ENCODE peak calls at places on chromosomes 3 and 15, in seven cellular contexts. One of them, this sample, is unnamed.

GRCh38 chr3:185820973-185821758 is 3.7 kb downstream of the IGF2BP2 start:
- DNase-seq in HepG2: peak
- DNase-seq in ovary: no peak
- DNase-seq in neural progenitor cell: peak
- DNase-seq in fibroblast of lung: peak
- DNase-seq in foreskin fibroblast: peak
- DNase-seq in astrocyte of the spinal cord: peak
- DNase-seq in this sample: no peak

GRCh38 chr3:42683875-42684593 is 1.3 kb upstream of the KLHL40 start:
- DNase-seq in HepG2: peak
- DNase-seq in ovary: no peak
- DNase-seq in neural progenitor cell: no peak
- DNase-seq in fibroblast of lung: peak
- DNase-seq in foreskin fibroblast: peak
- DNase-seq in astrocyte of the spinal cord: peak
- DNase-seq in this sample: no peak

GRCh38 chr3:130709671-130710070 is 37.0 kb downstream of the PIK3R4 start:
- DNase-seq in HepG2: no peak
- DNase-seq in ovary: no peak
- DNase-seq in neural progenitor cell: no peak
- DNase-seq in fibroblast of lung: no peak
- DNase-seq in foreskin fibroblast: peak
- DNase-seq in astrocyte of the spinal cord: no peak
- DNase-seq in this sample: no peak

GRCh38 chr15:31481157-31481556 is 154.5 kb downstream of the KLF13 start:
- DNase-seq in HepG2: no peak
- DNase-seq in ovary: no peak
- DNase-seq in neural progenitor cell: no peak
- DNase-seq in fibroblast of lung: no peak
- DNase-seq in foreskin fibroblast: no peak
- DNase-seq in astrocyte of the spinal cord: no peak
- DNase-seq in this sample: no peak

GRCh38 chr3:118884748-118885206 is 149.9 kb downstream of the IGSF11 start:
- DNase-seq in HepG2: peak
- DNase-seq in ovary: peak
- DNase-seq in neural progenitor cell: peak
- DNase-seq in fibroblast of lung: peak
- DNase-seq in foreskin fibroblast: peak
- DNase-seq in astrocyte of the spinal cord: peak
- DNase-seq in this sample: peak

GRCh38 chr3:13972679-13973379 is 93.0 kb upstream of the WNT7A start:
- DNase-seq in HepG2: no peak
- DNase-seq in ovary: no peak
- DNase-seq in neural progenitor cell: no peak
- DNase-seq in fibroblast of lung: no peak
- DNase-seq in foreskin fibroblast: no peak
- DNase-seq in astrocyte of the spinal cord: no peak
- DNase-seq in this sample: no peak

GRCh38 chr3:66053009-66053782 is 14.5 kb upstream of the MAGI1 start:
- DNase-seq in HepG2: no peak
- DNase-seq in ovary: peak
- DNase-seq in neural progenitor cell: no peak
- DNase-seq in fibroblast of lung: no peak
- DNase-seq in foreskin fibroblast: no peak
- DNase-seq in astrocyte of the spinal cord: no peak
- DNase-seq in this sample: no peak

GRCh38 chr3:138451595-138452162 is 17.3 kb downstream of the ESYT3 start:
- DNase-seq in HepG2: no peak
- DNase-seq in ovary: no peak
- DNase-seq in neural progenitor cell: no peak
- DNase-seq in fibroblast of lung: no peak
- DNase-seq in foreskin fibroblast: no peak
- DNase-seq in astrocyte of the spinal cord: no peak
- DNase-seq in this sample: no peak

GRCh38 chr3:50120364-50121095 is 31.8 kb downstream of the RBM5 start:
- DNase-seq in HepG2: no peak
- DNase-seq in ovary: no peak
- DNase-seq in neural progenitor cell: no peak
- DNase-seq in fibroblast of lung: no peak
- DNase-seq in foreskin fibroblast: no peak
- DNase-seq in astrocyte of the spinal cord: no peak
- DNase-seq in this sample: no peak

GRCh38 chr3:54822206-54822605 is 105.7 kb downstream of the LRTM1 start:
- DNase-seq in HepG2: no peak
- DNase-seq in ovary: no peak
- DNase-seq in neural progenitor cell: no peak
- DNase-seq in fibroblast of lung: peak
- DNase-seq in foreskin fibroblast: peak
- DNase-seq in astrocyte of the spinal cord: peak
- DNase-seq in this sample: no peak

GRCh38 chr3:184315871-184316661 is 1.7 kb downstream of the EIF4G1 start:
- DNase-seq in HepG2: no peak
- DNase-seq in ovary: peak
- DNase-seq in neural progenitor cell: peak
- DNase-seq in fibroblast of lung: peak
- DNase-seq in foreskin fibroblast: no peak
- DNase-seq in astrocyte of the spinal cord: no peak
- DNase-seq in this sample: no peak

GRCh38 chr15:60275624-60276023 is 122.2 kb downstream of the ANXA2 start:
- DNase-seq in HepG2: no peak
- DNase-seq in ovary: no peak
- DNase-seq in neural progenitor cell: no peak
- DNase-seq in fibroblast of lung: no peak
- DNase-seq in foreskin fibroblast: no peak
- DNase-seq in astrocyte of the spinal cord: no peak
- DNase-seq in this sample: no peak

GRCh38 chr3:64341355-64341754 is 116.1 kb upstream of the PRICKLE2 start:
- DNase-seq in HepG2: no peak
- DNase-seq in ovary: no peak
- DNase-seq in neural progenitor cell: peak
- DNase-seq in fibroblast of lung: no peak
- DNase-seq in foreskin fibroblast: no peak
- DNase-seq in astrocyte of the spinal cord: no peak
- DNase-seq in this sample: no peak

GRCh38 chr15:70853270-70853854 is 595 bp downstream of the LARP6 start:
- DNase-seq in HepG2: no peak
- DNase-seq in ovary: peak
- DNase-seq in neural progenitor cell: peak
- DNase-seq in fibroblast of lung: peak
- DNase-seq in foreskin fibroblast: peak
- DNase-seq in astrocyte of the spinal cord: peak
- DNase-seq in this sample: peak

GRCh38 chr3:160929595-160929994 is 173.6 kb downstream of the PPM1L start:
- DNase-seq in HepG2: no peak
- DNase-seq in ovary: no peak
- DNase-seq in neural progenitor cell: peak
- DNase-seq in fibroblast of lung: no peak
- DNase-seq in foreskin fibroblast: peak
- DNase-seq in astrocyte of the spinal cord: no peak
- DNase-seq in this sample: peak

GRCh38 chr3:23079976-23080375 is 123.2 kb upstream of the UBE2E2 start:
- DNase-seq in HepG2: no peak
- DNase-seq in ovary: no peak
- DNase-seq in neural progenitor cell: no peak
- DNase-seq in fibroblast of lung: peak
- DNase-seq in foreskin fibroblast: no peak
- DNase-seq in astrocyte of the spinal cord: no peak
- DNase-seq in this sample: no peak

GRCh38 chr3:97481416-97481815 is 283.1 kb upstream of the ARL6 start:
- DNase-seq in HepG2: no peak
- DNase-seq in ovary: no peak
- DNase-seq in neural progenitor cell: no peak
- DNase-seq in fibroblast of lung: no peak
- DNase-seq in foreskin fibroblast: no peak
- DNase-seq in astrocyte of the spinal cord: no peak
- DNase-seq in this sample: no peak

GRCh38 chr3:171640520-171641412 is 169.5 kb downstream of the PLD1 start:
- DNase-seq in HepG2: peak
- DNase-seq in ovary: no peak
- DNase-seq in neural progenitor cell: peak
- DNase-seq in fibroblast of lung: peak
- DNase-seq in foreskin fibroblast: peak
- DNase-seq in astrocyte of the spinal cord: peak
- DNase-seq in this sample: no peak

GRCh38 chr15:78969687-78970349 is 25.0 kb upstream of the CTSH start:
- DNase-seq in HepG2: no peak
- DNase-seq in ovary: no peak
- DNase-seq in neural progenitor cell: no peak
- DNase-seq in fibroblast of lung: no peak
- DNase-seq in foreskin fibroblast: no peak
- DNase-seq in astrocyte of the spinal cord: no peak
- DNase-seq in this sample: no peak

GRCh38 chr15:100205549-100206295 is 136.1 kb downstream of the ADAMTS17 start:
- DNase-seq in HepG2: no peak
- DNase-seq in ovary: no peak
- DNase-seq in neural progenitor cell: no peak
- DNase-seq in fibroblast of lung: no peak
- DNase-seq in foreskin fibroblast: no peak
- DNase-seq in astrocyte of the spinal cord: no peak
- DNase-seq in this sample: no peak

GRCh38 chr3:13706451-13706850 is 157.5 kb downstream of the FBLN2 start:
- DNase-seq in HepG2: no peak
- DNase-seq in ovary: no peak
- DNase-seq in neural progenitor cell: no peak
- DNase-seq in fibroblast of lung: no peak
- DNase-seq in foreskin fibroblast: no peak
- DNase-seq in astrocyte of the spinal cord: no peak
- DNase-seq in this sample: no peak

GRCh38 chr3:151923901-151924300 is 50.5 kb downstream of the SUCNR1 start:
- DNase-seq in HepG2: no peak
- DNase-seq in ovary: no peak
- DNase-seq in neural progenitor cell: no peak
- DNase-seq in fibroblast of lung: peak
- DNase-seq in foreskin fibroblast: no peak
- DNase-seq in astrocyte of the spinal cord: peak
- DNase-seq in this sample: no peak

GRCh38 chr3:151919030-151919328 is 45.5 kb downstream of the SUCNR1 start:
- DNase-seq in HepG2: no peak
- DNase-seq in ovary: no peak
- DNase-seq in neural progenitor cell: no peak
- DNase-seq in fibroblast of lung: no peak
- DNase-seq in foreskin fibroblast: no peak
- DNase-seq in astrocyte of the spinal cord: no peak
- DNase-seq in this sample: no peak

GRCh38 chr3:151916781-151917180 is 43.3 kb downstream of the SUCNR1 start:
- DNase-seq in HepG2: no peak
- DNase-seq in ovary: no peak
- DNase-seq in neural progenitor cell: no peak
- DNase-seq in fibroblast of lung: no peak
- DNase-seq in foreskin fibroblast: no peak
- DNase-seq in astrocyte of the spinal cord: no peak
- DNase-seq in this sample: no peak

GRCh38 chr3:151919446-151919845 is 46.0 kb downstream of the SUCNR1 start:
- DNase-seq in HepG2: no peak
- DNase-seq in ovary: no peak
- DNase-seq in neural progenitor cell: no peak
- DNase-seq in fibroblast of lung: no peak
- DNase-seq in foreskin fibroblast: no peak
- DNase-seq in astrocyte of the spinal cord: no peak
- DNase-seq in this sample: no peak

DNA sequence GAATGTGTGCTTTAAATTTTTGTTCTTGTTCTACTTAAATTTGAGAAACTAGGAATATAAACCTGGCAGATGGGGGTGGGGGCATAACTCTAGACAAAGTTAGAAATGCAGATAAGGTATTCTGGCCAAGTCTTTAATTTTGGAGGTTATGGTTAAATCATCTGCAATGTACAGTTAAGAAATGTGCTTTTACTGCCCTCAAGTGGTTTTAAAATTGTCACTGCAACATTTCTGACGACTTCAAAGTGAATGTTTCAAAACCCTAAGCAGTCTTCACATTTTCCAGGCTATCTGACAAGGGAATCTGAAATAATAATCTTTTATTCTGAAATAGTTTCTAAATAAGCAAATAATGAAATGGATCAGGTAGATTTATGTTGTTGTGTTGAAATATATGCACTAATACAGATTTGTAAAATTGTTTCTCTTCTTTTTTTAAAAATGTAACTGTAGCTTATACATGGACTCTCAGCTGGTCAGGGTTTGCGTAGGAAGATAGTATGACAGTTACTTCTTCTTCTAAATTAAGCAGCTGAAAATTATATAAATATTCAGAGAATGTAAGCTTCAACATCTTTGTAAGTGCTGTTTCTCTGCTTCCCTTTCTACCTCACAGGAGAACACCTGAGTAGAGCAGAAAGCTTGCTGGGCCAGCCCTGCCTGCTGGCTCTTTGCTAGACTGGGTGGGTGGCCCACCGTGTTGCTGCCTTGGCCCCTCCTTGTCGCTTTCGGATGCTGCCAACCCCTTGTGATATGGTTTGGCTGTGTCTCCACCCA is 45.0 kb downstream of the SUCNR1 start:
- DNase-seq in HepG2: peak
- DNase-seq in ovary: no peak
- DNase-seq in neural progenitor cell: peak
- DNase-seq in fibroblast of lung: peak
- DNase-seq in foreskin fibroblast: peak
- DNase-seq in astrocyte of the spinal cord: peak
- DNase-seq in this sample: no peak
- TF ChIP-seq CTCF in HepG2: peak
- TF ChIP-seq CTCF in ovary: peak
- TF ChIP-seq CTCF in neural progenitor cell: peak
- TF ChIP-seq CTCF in fibroblast of lung: peak
- TF ChIP-seq CTCF in foreskin fibroblast: peak
- TF ChIP-seq CTCF in astrocyte of the spinal cord: peak
- TF ChIP-seq CTCF in this sample: peak

GRCh38 chr15:29139540-29140459 is 129.8 kb downstream of the NSMCE3 start:
- DNase-seq in HepG2: no peak
- DNase-seq in ovary: no peak
- DNase-seq in neural progenitor cell: peak
- DNase-seq in fibroblast of lung: peak
- DNase-seq in foreskin fibroblast: peak
- DNase-seq in astrocyte of the spinal cord: peak
- DNase-seq in this sample: peak
- TF ChIP-seq CTCF in HepG2: peak
- TF ChIP-seq CTCF in ovary: no peak
- TF ChIP-seq CTCF in neural progenitor cell: peak
- TF ChIP-seq CTCF in fibroblast of lung: peak
- TF ChIP-seq CTCF in foreskin fibroblast: peak
- TF ChIP-seq CTCF in astrocyte of the spinal cord: peak
- TF ChIP-seq CTCF in this sample: peak

GRCh38 chr3:95901948-95902347 is 912.4 kb upstream of the EPHA6 start:
- DNase-seq in HepG2: no peak
- DNase-seq in ovary: no peak
- DNase-seq in neural progenitor cell: no peak
- DNase-seq in fibroblast of lung: no peak
- DNase-seq in foreskin fibroblast: no peak
- DNase-seq in astrocyte of the spinal cord: no peak
- DNase-seq in this sample: no peak
- TF ChIP-seq CTCF in HepG2: no peak
- TF ChIP-seq CTCF in ovary: no peak
- TF ChIP-seq CTCF in neural progenitor cell: no peak
- TF ChIP-seq CTCF in fibroblast of lung: no peak
- TF ChIP-seq CTCF in foreskin fibroblast: no peak
- TF ChIP-seq CTCF in astrocyte of the spinal cord: no peak
- TF ChIP-seq CTCF in this sample: no peak

DNA sequence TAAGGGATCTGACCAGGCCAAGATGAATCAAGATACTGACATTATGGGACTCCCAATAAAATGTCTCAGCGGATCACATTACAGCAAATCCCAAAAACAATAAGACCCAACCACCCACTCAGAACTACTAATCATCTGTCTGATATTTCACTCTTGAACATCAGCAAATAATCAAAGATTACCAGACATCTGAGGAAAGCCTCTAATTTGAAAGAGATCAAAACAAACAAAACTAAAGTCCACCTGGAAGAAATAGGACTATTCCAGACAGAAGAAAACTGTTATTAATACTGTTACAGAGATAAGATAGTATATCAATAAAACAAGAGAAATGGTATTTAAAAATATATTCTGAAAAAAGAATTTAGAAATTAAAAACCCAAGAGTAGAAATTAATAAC is 29.0 kb downstream of the TP53BP1 start:
- DNase-seq in HepG2: no peak
- DNase-seq in ovary: no peak
- DNase-seq in neural progenitor cell: no peak
- DNase-seq in fibroblast of lung: no peak
- DNase-seq in foreskin fibroblast: no peak
- DNase-seq in astrocyte of the spinal cord: no peak
- DNase-seq in this sample: no peak
- TF ChIP-seq CTCF in HepG2: no peak
- TF ChIP-seq CTCF in ovary: no peak
- TF ChIP-seq CTCF in neural progenitor cell: no peak
- TF ChIP-seq CTCF in fibroblast of lung: no peak
- TF ChIP-seq CTCF in foreskin fibroblast: no peak
- TF ChIP-seq CTCF in astrocyte of the spinal cord: no peak
- TF ChIP-seq CTCF in this sample: no peak